ENCODE peak calls at places on chromosomes 4 and X, in four cellular contexts. One of them, this sample, is unnamed. For H3K4me1, the result is how much of the 10 kb centered on the place peaks cover.

GRCh38 chr4:181692965-181693364 is 550.2 kb upstream of the TENM3 start:
- DNase-seq in SK-N-SH: no peak
- DNase-seq in HepG2: no peak
- DNase-seq in K562: no peak
- DNase-seq in this sample: no peak

GRCh38 chr4:12360391-12360790 is 931.7 kb upstream of the HS3ST1 start:
- DNase-seq in SK-N-SH: no peak
- DNase-seq in HepG2: no peak
- DNase-seq in K562: no peak
- DNase-seq in this sample: no peak

GRCh38 chr4:134935320-134935719 is 733.7 kb upstream of the PABPC4L start:
- DNase-seq in SK-N-SH: peak
- DNase-seq in HepG2: no peak
- DNase-seq in K562: peak
- DNase-seq in this sample: no peak

GRCh38 chr4:64271601-64272081 is 137.6 kb downstream of the TECRL start:
- DNase-seq in SK-N-SH: no peak
- DNase-seq in HepG2: peak
- DNase-seq in K562: no peak
- DNase-seq in this sample: no peak

GRCh38 chr4:2271279-2272025 is 9.5 kb upstream of the MXD4 start:
- DNase-seq in SK-N-SH: no peak
- DNase-seq in HepG2: no peak
- DNase-seq in K562: no peak
- DNase-seq in this sample: no peak

GRCh38 chr4:61275214-61275613 is 75.1 kb downstream of the ADGRL3 start:
- DNase-seq in SK-N-SH: no peak
- DNase-seq in HepG2: no peak
- DNase-seq in K562: no peak
- DNase-seq in this sample: no peak

GRCh38 chr4:82525287-82525898 is 36.4 kb downstream of the TMEM150C start:
- DNase-seq in SK-N-SH: no peak
- DNase-seq in HepG2: no peak
- DNase-seq in K562: no peak
- DNase-seq in this sample: no peak

GRCh38 chr4:160318567-160319220 is 1215.8 kb downstream of the RAPGEF2 start:
- DNase-seq in SK-N-SH: no peak
- DNase-seq in HepG2: no peak
- DNase-seq in K562: no peak
- DNase-seq in this sample: peak

DNA sequence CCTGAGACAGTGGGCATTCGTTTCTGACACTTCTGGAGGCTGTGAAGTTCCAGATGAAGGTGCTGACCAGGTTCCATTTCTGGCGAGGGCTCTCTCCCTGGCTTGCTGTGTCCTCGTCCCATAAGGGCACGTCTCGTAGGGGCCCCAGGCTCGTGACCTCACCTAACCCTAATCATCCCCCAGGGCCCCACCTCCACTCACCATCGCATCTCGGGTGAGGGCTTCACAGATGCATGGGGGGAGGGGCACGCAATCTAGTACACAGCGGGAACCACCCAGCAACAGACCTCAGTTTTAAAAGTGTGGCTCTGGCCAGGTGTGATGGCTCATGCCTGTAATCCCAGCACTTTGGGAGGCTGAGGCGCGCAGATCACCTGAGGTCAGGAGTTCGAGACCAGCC is 22.1 kb downstream of the PDE6B start:
- DNase-seq in SK-N-SH: no peak
- DNase-seq in HepG2: no peak
- DNase-seq in K562: no peak
- DNase-seq in this sample: no peak
- TF ChIP-seq ELF1 in SK-N-SH: no peak
- TF ChIP-seq ELF1 in HepG2: no peak
- TF ChIP-seq ELF1 in K562: no peak
- TF ChIP-seq ELF1 in this sample: no peak

GRCh38 chr4:140091305-140091704 is 62.7 kb downstream of the MAML3 start:
- DNase-seq in SK-N-SH: no peak
- DNase-seq in HepG2: no peak
- DNase-seq in K562: no peak
- DNase-seq in this sample: no peak

GRCh38 chr4:140090215-140090731 is 63.7 kb downstream of the MAML3 start:
- DNase-seq in SK-N-SH: no peak
- DNase-seq in HepG2: peak
- DNase-seq in K562: no peak
- DNase-seq in this sample: no peak

GRCh38 chr4:140088317-140088967 is 65.5 kb downstream of the MAML3 start:
- DNase-seq in SK-N-SH: no peak
- DNase-seq in HepG2: no peak
- DNase-seq in K562: no peak
- DNase-seq in this sample: no peak

GRCh38 chr4:140092094-140092820 is 61.7 kb downstream of the MAML3 start:
- DNase-seq in SK-N-SH: peak
- DNase-seq in HepG2: no peak
- DNase-seq in K562: no peak
- DNase-seq in this sample: no peak

GRCh38 chr4:140089216-140089615 is 64.8 kb downstream of the MAML3 start:
- DNase-seq in SK-N-SH: no peak
- DNase-seq in HepG2: no peak
- DNase-seq in K562: no peak
- DNase-seq in this sample: no peak
- H3K4me1 ChIP-seq in SK-N-SH: under half
- H3K4me1 ChIP-seq in HepG2: under half
- H3K4me1 ChIP-seq in K562: under half
- H3K4me1 ChIP-seq in this sample: under half

GRCh38 chr4:17763931-17764330 is 17.5 kb downstream of the FAM184B start:
- DNase-seq in SK-N-SH: peak
- DNase-seq in HepG2: no peak
- DNase-seq in K562: no peak
- DNase-seq in this sample: no peak

GRCh38 chr4:17760602-17761001 is 20.8 kb downstream of the FAM184B start:
- DNase-seq in SK-N-SH: no peak
- DNase-seq in HepG2: no peak
- DNase-seq in K562: no peak
- DNase-seq in this sample: no peak

GRCh38 chr4:17763352-17763890 is 18.0 kb downstream of the FAM184B start:
- DNase-seq in SK-N-SH: peak
- DNase-seq in HepG2: no peak
- DNase-seq in K562: no peak
- DNase-seq in this sample: no peak

GRCh38 chr4:17761062-17761461 is 20.4 kb downstream of the FAM184B start:
- DNase-seq in SK-N-SH: no peak
- DNase-seq in HepG2: no peak
- DNase-seq in K562: no peak
- DNase-seq in this sample: no peak

DNA sequence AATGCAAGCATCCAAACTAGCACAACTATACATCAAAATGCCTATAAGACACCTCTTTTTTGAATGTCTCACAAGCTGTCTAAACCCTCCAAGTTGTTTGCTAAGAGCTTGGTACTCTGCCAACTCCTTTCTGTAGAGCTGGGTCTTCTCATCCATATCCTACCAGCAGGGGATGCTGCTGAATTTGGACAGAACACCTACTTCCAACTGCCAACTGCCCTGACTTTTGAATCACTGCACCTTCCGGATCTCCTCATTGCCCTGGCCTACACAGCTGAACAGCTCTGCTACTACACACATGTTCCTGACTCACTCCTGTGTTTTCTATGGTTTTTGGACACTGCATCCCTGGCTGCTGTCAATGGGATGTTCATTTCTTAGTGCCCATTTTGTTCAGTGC is 18.7 kb downstream of the FAM184B start:
- DNase-seq in SK-N-SH: no peak
- DNase-seq in HepG2: peak
- DNase-seq in K562: peak
- DNase-seq in this sample: no peak
- TF ChIP-seq ELF1 in SK-N-SH: no peak
- TF ChIP-seq ELF1 in HepG2: no peak
- TF ChIP-seq ELF1 in K562: no peak
- TF ChIP-seq ELF1 in this sample: no peak

GRCh38 chr4:106303548-106303947 is 12.5 kb downstream of the TBCK start:
- DNase-seq in SK-N-SH: no peak
- DNase-seq in HepG2: no peak
- DNase-seq in K562: peak
- DNase-seq in this sample: no peak

GRCh38 chr4:106297636-106298035 is 18.4 kb downstream of the TBCK start:
- DNase-seq in SK-N-SH: no peak
- DNase-seq in HepG2: no peak
- DNase-seq in K562: no peak
- DNase-seq in this sample: no peak

GRCh38 chr4:106304632-106305031 is 11.4 kb downstream of the TBCK start:
- DNase-seq in SK-N-SH: no peak
- DNase-seq in HepG2: no peak
- DNase-seq in K562: no peak
- DNase-seq in this sample: no peak

GRCh38 chr4:106299977-106300376 is 16.0 kb downstream of the TBCK start:
- DNase-seq in SK-N-SH: no peak
- DNase-seq in HepG2: no peak
- DNase-seq in K562: no peak
- DNase-seq in this sample: no peak

DNA sequence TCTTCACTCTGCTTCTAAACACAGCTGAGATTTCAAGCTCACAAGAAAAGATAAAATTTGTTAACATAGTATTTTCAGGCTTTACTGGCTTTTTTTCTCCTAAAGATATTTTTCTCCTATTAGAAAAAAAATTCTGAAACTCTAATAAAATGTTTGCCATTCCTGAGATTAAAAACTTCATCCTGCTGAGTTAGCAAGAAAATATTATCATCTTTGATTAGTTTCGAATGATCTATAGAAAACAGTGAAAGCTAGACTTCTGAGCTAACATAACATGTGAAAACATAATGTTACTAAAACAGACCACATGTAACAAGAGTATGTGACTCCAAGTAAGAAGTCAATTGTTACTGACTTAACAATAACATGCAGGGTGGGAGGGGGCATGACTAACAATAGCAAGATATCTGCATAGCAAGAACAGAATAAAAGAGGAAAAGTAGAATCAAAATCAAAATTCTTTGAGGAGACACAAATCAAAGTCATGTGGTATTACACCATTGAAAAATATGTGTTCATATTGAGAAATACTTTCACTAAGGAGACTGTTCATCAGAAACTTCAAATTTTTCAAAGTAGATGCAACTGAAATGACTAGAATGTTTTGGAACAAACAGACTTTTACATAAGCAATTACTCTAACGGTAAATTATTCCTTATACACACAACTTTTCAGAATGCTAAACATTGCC is 14.5 kb downstream of the TBCK start:
- DNase-seq in SK-N-SH: no peak
- DNase-seq in HepG2: no peak
- DNase-seq in K562: no peak
- DNase-seq in this sample: no peak
- H3K4me1 ChIP-seq in SK-N-SH: under half
- H3K4me1 ChIP-seq in HepG2: under half
- H3K4me1 ChIP-seq in K562: under half
- H3K4me1 ChIP-seq in this sample: under half

GRCh38 chr4:149031399-149031798 is 589.2 kb upstream of the NR3C2 start:
- DNase-seq in SK-N-SH: no peak
- DNase-seq in HepG2: peak
- DNase-seq in K562: no peak
- DNase-seq in this sample: peak
- TF ChIP-seq ELF1 in SK-N-SH: no peak
- TF ChIP-seq ELF1 in HepG2: no peak
- TF ChIP-seq ELF1 in K562: no peak
- TF ChIP-seq ELF1 in this sample: no peak

DNA sequence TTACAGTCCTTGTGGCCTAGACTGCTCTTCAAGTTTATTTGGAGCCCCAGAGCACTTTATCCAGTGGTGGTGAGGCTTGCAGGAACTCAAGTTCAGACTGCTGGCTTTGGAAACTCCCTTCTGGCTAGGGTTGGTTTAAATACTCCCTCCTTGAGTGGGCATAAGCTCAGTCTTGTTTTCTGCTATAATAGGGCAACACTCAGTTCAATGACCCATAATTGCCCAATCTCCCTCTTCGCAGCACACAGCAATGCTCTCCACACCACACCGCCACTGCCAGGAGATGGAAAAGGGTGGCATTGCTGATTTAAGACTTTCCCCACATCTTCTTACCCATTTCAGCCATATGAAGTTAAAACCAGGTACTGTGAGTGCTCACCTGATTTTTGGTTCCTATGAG is 27.9 kb upstream of the USP38 start:
- DNase-seq in SK-N-SH: no peak
- DNase-seq in HepG2: no peak
- DNase-seq in K562: no peak
- DNase-seq in this sample: no peak
- H3K4me1 ChIP-seq in SK-N-SH: under half
- H3K4me1 ChIP-seq in HepG2: under half
- H3K4me1 ChIP-seq in K562: under half
- H3K4me1 ChIP-seq in this sample: under half

GRCh38 chrX:55489315-55490009 is at the start of gene USP51:
- DNase-seq in SK-N-SH: peak
- DNase-seq in HepG2: no peak
- DNase-seq in K562: peak
- DNase-seq in this sample: no peak
- TF ChIP-seq ELF1 in SK-N-SH: no peak
- TF ChIP-seq ELF1 in HepG2: no peak
- TF ChIP-seq ELF1 in K562: no peak
- TF ChIP-seq ELF1 in this sample: no peak

DNA sequence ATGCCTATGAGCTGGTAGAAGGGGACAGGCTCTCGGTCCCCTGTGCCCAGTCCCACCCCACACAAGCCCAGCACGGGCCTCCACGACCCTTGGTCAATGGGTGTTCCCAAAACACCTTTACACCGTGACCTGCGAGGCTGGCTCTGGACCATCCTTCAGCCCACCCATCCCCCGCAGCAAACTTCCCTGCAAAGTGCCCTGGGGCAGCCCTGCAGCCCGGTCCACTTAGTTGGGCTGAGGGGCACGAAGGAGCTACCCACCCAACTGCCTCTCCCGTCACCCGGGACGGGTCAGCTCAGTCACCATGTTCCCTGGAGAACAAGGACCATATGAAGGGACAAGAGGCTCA is 23.4 kb downstream of the WDR1 start:
- DNase-seq in SK-N-SH: no peak
- DNase-seq in HepG2: no peak
- DNase-seq in K562: no peak
- DNase-seq in this sample: no peak
- H3K4me1 ChIP-seq in SK-N-SH: under half
- H3K4me1 ChIP-seq in HepG2: under half
- H3K4me1 ChIP-seq in K562: under half
- H3K4me1 ChIP-seq in this sample: under half

GRCh38 chr4:153142700-153143438 is 61.4 kb upstream of the TRIM2 start:
- DNase-seq in SK-N-SH: peak
- DNase-seq in HepG2: peak
- DNase-seq in K562: no peak
- DNase-seq in this sample: peak
- TF ChIP-seq ELF1 in SK-N-SH: no peak
- TF ChIP-seq ELF1 in HepG2: no peak
- TF ChIP-seq ELF1 in K562: no peak
- TF ChIP-seq ELF1 in this sample: no peak

DNA sequence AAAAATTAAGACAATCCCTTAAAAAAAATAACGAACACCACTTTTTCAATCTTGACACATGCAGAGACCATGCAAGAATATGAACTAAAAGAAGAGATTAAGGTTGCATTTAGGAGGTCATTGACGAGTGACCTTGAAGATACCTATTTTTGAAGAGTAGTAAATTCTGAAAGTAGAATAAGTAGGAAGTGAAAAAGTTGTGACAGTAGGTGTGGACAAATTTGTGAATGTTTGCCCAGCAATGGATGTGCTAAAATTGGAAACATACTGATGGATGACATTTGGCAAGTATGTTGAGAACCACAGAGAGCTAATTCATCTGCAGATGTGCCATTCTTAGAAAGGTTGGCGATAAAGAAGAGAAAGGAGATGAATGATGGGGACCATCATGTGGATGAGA is 213.7 kb upstream of the VCX3A start:
- DNase-seq in SK-N-SH: no peak
- DNase-seq in HepG2: no peak
- DNase-seq in K562: no peak
- DNase-seq in this sample: no peak
- H3K4me1 ChIP-seq in SK-N-SH: under half
- H3K4me1 ChIP-seq in HepG2: under half
- H3K4me1 ChIP-seq in K562: under half
- H3K4me1 ChIP-seq in this sample: under half

This sample was measured in HCT116.